ENCODE peak calls at places on chromosome 6, in six cellular contexts. E is left ventricle myocardium inferior, L is activated T-cell treated with anti-CD3 and anti-CD28 coated beads for 48 hours, F is substantia nigra, J is GM12864, G is NCI-H1048. H is an unnamed sample.

GRCh38 chr6:130600880-130601341 is 226.3 kb upstream of the SMLR1 start:
- DNase-seq in E (no peak), L (no peak), F (no peak), J (no peak), G (no peak), H (no peak)

GRCh38 chr6:41469951-41470340 is 76.2 kb upstream of the FOXP4 start:
- DNase-seq in E (no peak), L (peak), F (no peak), J (no peak), G (no peak), H (no peak)

GRCh38 chr6:47141166-47141565 is 99.0 kb upstream of the ADGRF1 start:
- DNase-seq in E (no peak), L (no peak), F (no peak), J (no peak), G (no peak), H (no peak)

GRCh38 chr6:149771925-149772324 is 22.4 kb downstream of the PCMT1 start:
- DNase-seq in E (no peak), L (no peak), F (no peak), J (no peak), G (no peak), H (no peak)

GRCh38 chr6:84445074-84445473 is 217.6 kb upstream of the CEP162 start:
- DNase-seq in E (no peak), L (no peak), F (no peak), J (no peak), G (no peak), H (no peak)

GRCh38 chr6:11423667-11424066 is 113.9 kb upstream of the TMEM170B start:
- DNase-seq in E (no peak), L (no peak), F (no peak), J (no peak), G (no peak), H (no peak)

GRCh38 chr6:137872071-137872470 is 5.0 kb downstream of the TNFAIP3 start:
- DNase-seq in E (no peak), L (no peak), F (no peak), J (no peak), G (no peak), H (no peak)

GRCh38 chr6:26554669-26555504 is 16.7 kb downstream of the HMGN4 start:
- DNase-seq in E (peak), L (peak), F (peak), J (peak), G (no peak), H (peak)

GRCh38 chr6:157615951-157616350 is 207.1 kb upstream of the SNX9 start:
- DNase-seq in E (no peak), L (no peak), F (no peak), J (no peak), G (no peak), H (no peak)

GRCh38 chr6:33768644-33769120 is 20.2 kb downstream of the LEMD2 start:
- DNase-seq in E (peak), L (peak), F (peak), J (no peak), G (peak), H (peak)

GRCh38 chr6:109740787-109741186 is 49.7 kb downstream of the FIG4 start:
- DNase-seq in E (no peak), L (no peak), F (no peak), J (no peak), G (no peak), H (no peak)

GRCh38 chr6:39362487-39362865 is 40.0 kb upstream of the KCNK16 start:
- DNase-seq in E (no peak), L (no peak), F (peak), J (no peak), G (no peak), H (peak)

GRCh38 chr6:150209415-150209814 is 66.6 kb downstream of the PPP1R14C start:
- DNase-seq in E (no peak), L (no peak), F (no peak), J (no peak), G (no peak), H (no peak)

GRCh38 chr6:151961809-151962208 is 154.3 kb downstream of the ESR1 start:
- DNase-seq in E (no peak), L (no peak), F (no peak), J (no peak), G (no peak), H (no peak)

GRCh38 chr6:147586044-147586443 is 77.6 kb downstream of the SAMD5 start:
- DNase-seq in E (no peak), L (no peak), F (no peak), J (no peak), G (no peak), H (no peak)

GRCh38 chr6:29975561-29975907 is 33.2 kb downstream of the HLA-A start:
- DNase-seq in E (no peak), L (no peak), F (no peak), J (no peak), G (no peak), H (no peak)

GRCh38 chr6:84249724-84250123 is 22.3 kb upstream of the CEP162 start:
- DNase-seq in E (no peak), L (no peak), F (no peak), J (no peak), G (no peak), H (no peak)

GRCh38 chr6:122789078-122789861 is at the start of gene SMPDL3A:
- DNase-seq in E (peak), L (peak), F (peak), J (no peak), G (no peak), H (peak)

GRCh38 chr6:38367231-38367630 is 272.5 kb downstream of the BTBD9 start:
- DNase-seq in E (no peak), L (no peak), F (no peak), J (no peak), G (no peak), H (no peak)

GRCh38 chr6:35403544-35404442 is 48.3 kb upstream of the FANCE start:
- DNase-seq in E (no peak), L (no peak), F (no peak), J (no peak), G (no peak), H (no peak)

GRCh38 chr6:4017847-4018193 is 61.1 kb downstream of the FAM217A start:
- DNase-seq in E (no peak), L (no peak), F (no peak), J (no peak), G (peak), H (no peak)

GRCh38 chr6:33575211-33575610 is 4.9 kb downstream of the BAK1 start:
- DNase-seq in E (no peak), L (no peak), F (no peak), J (no peak), G (no peak), H (no peak)

GRCh38 chr6:147170269-147170668 is 33.9 kb upstream of the STXBP5 start:
- DNase-seq in E (no peak), L (no peak), F (no peak), J (no peak), G (no peak), H (no peak)

GRCh38 chr6:105005446-105005845 is 48.5 kb downstream of the LIN28B start:
- DNase-seq in E (no peak), L (no peak), F (no peak), J (no peak), G (no peak), H (no peak)

GRCh38 chr6:73941892-73942291 is 245.9 kb downstream of the CD109 start:
- DNase-seq in E (no peak), L (no peak), F (no peak), J (no peak), G (no peak), H (no peak)

GRCh38 chr6:135703621-135704020 is 147.9 kb upstream of the PDE7B start:
- DNase-seq in E (no peak), L (peak), F (no peak), J (peak), G (no peak), H (no peak)

GRCh38 chr6:148395583-148396101 is 53.0 kb downstream of the SASH1 start:
- DNase-seq in E (peak), L (no peak), F (peak), J (no peak), G (no peak), H (no peak)

GRCh38 chr6:52361945-52362442 is at the start of gene PAQR8:
- DNase-seq in E (peak), L (peak), F (peak), J (no peak), G (peak), H (peak)

GRCh38 chr6:136103763-136104311 is 146.3 kb downstream of the MTFR2 start:
- DNase-seq in E (peak), L (no peak), F (peak), J (no peak), G (no peak), H (no peak)

GRCh38 chr6:5151295-5151954 is 66.3 kb downstream of the PPP1R3G start:
- DNase-seq in E (no peak), L (no peak), F (no peak), J (no peak), G (no peak), H (no peak)

H was measured in Caco-2.